ENCODE peak calls at places on chromosomes 6 and 20, in four cellular contexts. T is DND-41, W is kidney, J is activated B cell treated with CpG ODN at 0.5 μM for 24 hours. H is an unnamed sample.

GRCh38 chr6:65170273-65170672 is 536.8 kb downstream of the EYS start:
- DNase-seq in T (no peak), W (no peak), J (no peak), H (no peak)

GRCh38 chr20:12047838-12048432 is 130.2 kb downstream of the BTBD3 start:
- DNase-seq in T (no peak), W (no peak), J (no peak), H (no peak)

GRCh38 chr6:81130969-81131368 is 621.5 kb downstream of the TENT5A start:
- DNase-seq in T (no peak), W (no peak), J (no peak), H (no peak)

GRCh38 chr6:44224154-44224977 is 971 bp downstream of the SLC29A1 start:
- DNase-seq in T (peak), W (peak), J (no peak), H (no peak)

GRCh38 chr6:157952751-157953479 is 28.7 kb upstream of the SYNJ2 start:
- DNase-seq in T (no peak), W (no peak), J (no peak), H (no peak)

GRCh38 chr6:15358579-15359327 is 112.9 kb downstream of the JARID2 start:
- DNase-seq in T (no peak), W (no peak), J (no peak), H (no peak)

GRCh38 chr20:61558726-61559125 is 306.7 kb downstream of the CDH4 start:
- DNase-seq in T (no peak), W (peak), J (no peak), H (no peak)

GRCh38 chr6:168683621-168684020 is 242.6 kb downstream of the SMOC2 start:
- DNase-seq in T (no peak), W (no peak), J (no peak), H (no peak)

GRCh38 chr6:45116714-45117410 is 211.3 kb upstream of the RUNX2 start:
- DNase-seq in T (no peak), W (no peak), J (no peak), H (no peak)

GRCh38 chr6:17928514-17929430 is 58.7 kb downstream of the KIF13A start:
- DNase-seq in T (no peak), W (no peak), J (no peak), H (no peak)

GRCh38 chr20:49713779-49714712 is at the start of gene B4GALT5:
- DNase-seq in T (peak), W (peak), J (peak), H (peak)

GRCh38 chr20:23049201-23049932 is at the start of gene THBD:
- DNase-seq in T (no peak), W (peak), J (no peak), H (no peak)

GRCh38 chr20:44800398-44801046 is 9.8 kb downstream of the RIMS4 start:
- DNase-seq in T (peak), W (no peak), J (no peak), H (no peak)
- TF ChIP-seq CTCF in T (peak), W (no peak), J (no peak), H (no peak)

GRCh38 chr6:87391334-87391733 is 16.4 kb upstream of the CFAP206 start:
- DNase-seq in T (no peak), W (no peak), J (no peak), H (no peak)
- TF ChIP-seq CTCF in T (peak), W (peak), J (no peak), H (peak)

GRCh38 chr20:39289316-39289715 is 327.2 kb downstream of the DHX35 start:
- DNase-seq in T (no peak), W (no peak), J (no peak), H (no peak)
- TF ChIP-seq CTCF in T (peak), W (no peak), J (no peak), H (no peak)

GRCh38 chr20:35561671-35562070 is 19.8 kb downstream of the ERGIC3 start:
- DNase-seq in T (no peak), W (no peak), J (no peak), H (no peak)

GRCh38 chr20:35562541-35563110 is 20.7 kb downstream of the ERGIC3 start:
- DNase-seq in T (no peak), W (no peak), J (no peak), H (no peak)

GRCh38 chr20:35560105-35560511 is 18.2 kb downstream of the ERGIC3 start:
- DNase-seq in T (no peak), W (no peak), J (no peak), H (no peak)

GRCh38 chr20:35560541-35560940 is 18.7 kb downstream of the ERGIC3 start:
- DNase-seq in T (no peak), W (no peak), J (no peak), H (no peak)

DNA sequence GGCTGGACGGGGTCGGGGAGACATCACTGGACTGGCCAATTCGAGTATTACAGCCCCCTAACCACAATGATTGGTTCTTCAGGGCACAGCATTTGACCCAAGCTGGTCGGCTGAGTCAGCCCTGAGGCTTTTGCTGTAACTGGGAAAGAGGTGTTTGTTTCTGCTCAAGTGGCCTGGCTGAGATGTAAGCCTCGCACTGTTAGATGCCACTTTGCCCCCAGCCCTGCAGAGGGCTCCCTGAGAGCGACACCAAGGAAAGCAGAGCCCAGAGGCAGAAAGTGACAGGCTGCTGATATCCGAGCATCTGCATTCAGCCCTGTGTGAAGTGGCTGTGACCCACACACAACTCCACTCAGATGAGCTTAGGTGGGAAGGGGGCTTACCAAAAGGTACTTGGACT is 19.4 kb downstream of the ERGIC3 start:
- DNase-seq in T (peak), W (no peak), J (no peak), H (no peak)
- TF ChIP-seq CTCF in T (peak), W (peak), J (no peak), H (no peak)

GRCh38 chr6:167345960-167346359 is 21.1 kb downstream of the TTLL2 start:
- DNase-seq in T (no peak), W (no peak), J (no peak), H (no peak)

GRCh38 chr6:167349816-167350215 is 24.9 kb downstream of the TTLL2 start:
- DNase-seq in T (no peak), W (no peak), J (no peak), H (no peak)

GRCh38 chr6:167350322-167350721 is 25.4 kb downstream of the TTLL2 start:
- DNase-seq in T (no peak), W (peak), J (no peak), H (no peak)

GRCh38 chr6:167350731-167351655 is 26.1 kb downstream of the TTLL2 start:
- DNase-seq in T (peak), W (peak), J (peak), H (peak)

DNA sequence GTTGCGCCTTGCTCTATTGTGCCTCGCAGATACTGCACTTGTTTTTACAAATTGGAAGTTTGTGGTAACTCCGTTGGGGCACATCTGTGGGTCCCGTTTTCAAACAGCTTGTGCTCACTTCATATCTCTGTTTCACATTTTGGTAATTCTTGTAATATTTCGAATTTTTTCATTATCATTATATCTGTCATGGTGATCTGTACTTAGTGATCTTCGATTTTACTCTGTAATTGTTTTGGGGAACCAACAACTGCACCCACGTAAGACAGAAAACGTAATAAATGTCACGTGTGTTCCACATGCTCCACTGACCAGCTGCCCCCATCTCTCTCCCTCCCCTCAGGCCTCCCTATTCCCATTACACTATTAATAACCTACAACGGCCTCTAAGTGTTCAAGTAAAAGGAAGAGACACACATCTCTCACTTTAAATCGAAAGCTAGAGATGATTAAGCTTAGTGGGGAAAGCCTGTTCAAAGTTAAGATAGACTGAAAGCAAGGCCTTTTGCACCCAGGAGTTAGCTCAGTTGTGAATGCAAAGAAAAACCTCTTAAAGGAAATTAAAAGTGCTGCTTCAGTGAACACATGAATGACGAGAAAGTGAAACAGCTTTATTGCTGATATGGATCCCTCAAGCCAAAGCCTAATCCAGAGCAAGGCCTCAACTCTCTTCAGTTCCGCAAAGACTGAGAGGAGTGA is 26.9 kb downstream of the TTLL2 start:
- DNase-seq in T (no peak), W (no peak), J (no peak), H (no peak)
- TF ChIP-seq CTCF in T (no peak), W (no peak), J (peak), H (peak)

GRCh38 chr6:69894578-69895347 is 28.4 kb downstream of the COL19A1 start:
- DNase-seq in T (no peak), W (no peak), J (no peak), H (no peak)
- TF ChIP-seq CTCF in T (no peak), W (no peak), J (no peak), H (no peak)

GRCh38 chr6:89612121-89612520 is 26.4 kb downstream of the LYRM2 start:
- DNase-seq in T (no peak), W (no peak), J (no peak), H (no peak)
- TF ChIP-seq CTCF in T (no peak), W (no peak), J (no peak), H (no peak)

GRCh38 chr20:8454137-8454712 is 322.2 kb downstream of the PLCB1 start:
- DNase-seq in T (peak), W (no peak), J (no peak), H (no peak)
- TF ChIP-seq CTCF in T (peak), W (peak), J (no peak), H (no peak)

H was measured in mesothelial cell of epicardium.